ENCODE peak calls at places on chromosomes 16 and 17, in six cellular contexts. One of them, this sample, is unnamed.

GRCh38 chr16:67673712-67674580 is 7.3 kb downstream of the C16orf86 start:
- DNase-seq in heart right ventricle: peak; percentile 76
- DNase-seq in activated T-helper 9 cell treated with anti-CD3 and anti-CD28 coated beads, Interleukin-2, amount 50 U/mL, for 16 hours: no peak
- DNase-seq in islet precursor cell: peak; percentile 51
- DNase-seq in cardiac fibroblast: peak; percentile 88
- DNase-seq in iPS-NIHi11: no peak
- DNase-seq in this sample: no peak

GRCh38 chr17:67246398-67246647 is 1.3 kb upstream of the HELZ start:
- DNase-seq in heart right ventricle: no peak
- DNase-seq in activated T-helper 9 cell treated with anti-CD3 and anti-CD28 coated beads, Interleukin-2, amount 50 U/mL, for 16 hours: no peak
- DNase-seq in islet precursor cell: no peak
- DNase-seq in cardiac fibroblast: no peak
- DNase-seq in iPS-NIHi11: no peak
- DNase-seq in this sample: no peak

GRCh38 chr17:50953831-50954601 is 87.9 kb upstream of the TOB1 start:
- DNase-seq in heart right ventricle: peak; percentile 51
- DNase-seq in activated T-helper 9 cell treated with anti-CD3 and anti-CD28 coated beads, Interleukin-2, amount 50 U/mL, for 16 hours: no peak
- DNase-seq in islet precursor cell: peak; percentile 98
- DNase-seq in cardiac fibroblast: peak; percentile 72
- DNase-seq in iPS-NIHi11: peak; percentile 64
- DNase-seq in this sample: peak; percentile 53

GRCh38 chr16:20329392-20330138 is 2.3 kb upstream of the GP2 start:
- DNase-seq in heart right ventricle: no peak
- DNase-seq in activated T-helper 9 cell treated with anti-CD3 and anti-CD28 coated beads, Interleukin-2, amount 50 U/mL, for 16 hours: no peak
- DNase-seq in islet precursor cell: no peak
- DNase-seq in cardiac fibroblast: no peak
- DNase-seq in iPS-NIHi11: no peak
- DNase-seq in this sample: no peak

GRCh38 chr16:82814059-82814458 is 187.3 kb downstream of the CDH13 start:
- DNase-seq in heart right ventricle: no peak
- DNase-seq in activated T-helper 9 cell treated with anti-CD3 and anti-CD28 coated beads, Interleukin-2, amount 50 U/mL, for 16 hours: no peak
- DNase-seq in islet precursor cell: no peak
- DNase-seq in cardiac fibroblast: no peak
- DNase-seq in iPS-NIHi11: no peak
- DNase-seq in this sample: no peak

GRCh38 chr16:117381-118365 is 20.8 kb downstream of the NPRL3 start:
- DNase-seq in heart right ventricle: peak; percentile 48
- DNase-seq in activated T-helper 9 cell treated with anti-CD3 and anti-CD28 coated beads, Interleukin-2, amount 50 U/mL, for 16 hours: peak; percentile 34
- DNase-seq in islet precursor cell: peak; percentile 75
- DNase-seq in cardiac fibroblast: peak; percentile 54
- DNase-seq in iPS-NIHi11: peak; percentile 91
- DNase-seq in this sample: peak; percentile 85

GRCh38 chr17:39763046-39763800 is 25.5 kb downstream of the GRB7 start:
- DNase-seq in heart right ventricle: no peak
- DNase-seq in activated T-helper 9 cell treated with anti-CD3 and anti-CD28 coated beads, Interleukin-2, amount 50 U/mL, for 16 hours: no peak
- DNase-seq in islet precursor cell: peak; percentile 6
- DNase-seq in cardiac fibroblast: peak; percentile 59
- DNase-seq in iPS-NIHi11: no peak
- DNase-seq in this sample: no peak

GRCh38 chr16:87335306-87335967 is 18.2 kb upstream of the C16orf95 start:
- DNase-seq in heart right ventricle: no peak
- DNase-seq in activated T-helper 9 cell treated with anti-CD3 and anti-CD28 coated beads, Interleukin-2, amount 50 U/mL, for 16 hours: no peak
- DNase-seq in islet precursor cell: no peak
- DNase-seq in cardiac fibroblast: no peak
- DNase-seq in iPS-NIHi11: no peak
- DNase-seq in this sample: no peak

GRCh38 chr16:27236635-27237228 is 31.8 kb downstream of the NSMCE1 start:
- DNase-seq in heart right ventricle: no peak
- DNase-seq in activated T-helper 9 cell treated with anti-CD3 and anti-CD28 coated beads, Interleukin-2, amount 50 U/mL, for 16 hours: no peak
- DNase-seq in islet precursor cell: no peak
- DNase-seq in cardiac fibroblast: no peak
- DNase-seq in iPS-NIHi11: no peak
- DNase-seq in this sample: no peak

GRCh38 chr16:68375801-68376536 is 65.2 kb downstream of the PRMT7 start:
- DNase-seq in heart right ventricle: no peak
- DNase-seq in activated T-helper 9 cell treated with anti-CD3 and anti-CD28 coated beads, Interleukin-2, amount 50 U/mL, for 16 hours: no peak
- DNase-seq in islet precursor cell: no peak
- DNase-seq in cardiac fibroblast: no peak
- DNase-seq in iPS-NIHi11: no peak
- DNase-seq in this sample: no peak

GRCh38 chr16:54208262-54208661 is 78.3 kb downstream of the IRX3 start:
- DNase-seq in heart right ventricle: no peak
- DNase-seq in activated T-helper 9 cell treated with anti-CD3 and anti-CD28 coated beads, Interleukin-2, amount 50 U/mL, for 16 hours: no peak
- DNase-seq in islet precursor cell: no peak
- DNase-seq in cardiac fibroblast: peak; percentile 66
- DNase-seq in iPS-NIHi11: no peak
- DNase-seq in this sample: no peak

GRCh38 chr17:59366040-59366757 is 34.7 kb downstream of the YPEL2 start:
- DNase-seq in heart right ventricle: no peak
- DNase-seq in activated T-helper 9 cell treated with anti-CD3 and anti-CD28 coated beads, Interleukin-2, amount 50 U/mL, for 16 hours: no peak
- DNase-seq in islet precursor cell: peak; percentile 99
- DNase-seq in cardiac fibroblast: peak; percentile 18
- DNase-seq in iPS-NIHi11: peak; percentile 91
- DNase-seq in this sample: no peak

GRCh38 chr17:73091770-73092517 is 544 bp downstream of the SLC39A11 start:
- DNase-seq in heart right ventricle: peak; percentile 23
- DNase-seq in activated T-helper 9 cell treated with anti-CD3 and anti-CD28 coated beads, Interleukin-2, amount 50 U/mL, for 16 hours: peak; percentile 0
- DNase-seq in islet precursor cell: peak; percentile 77
- DNase-seq in cardiac fibroblast: peak; percentile 26
- DNase-seq in iPS-NIHi11: peak; percentile 83
- DNase-seq in this sample: no peak

GRCh38 chr17:62321451-62321850 is 58.9 kb upstream of the EFCAB3 start:
- DNase-seq in heart right ventricle: no peak
- DNase-seq in activated T-helper 9 cell treated with anti-CD3 and anti-CD28 coated beads, Interleukin-2, amount 50 U/mL, for 16 hours: no peak
- DNase-seq in islet precursor cell: no peak
- DNase-seq in cardiac fibroblast: peak; percentile 38
- DNase-seq in iPS-NIHi11: no peak
- DNase-seq in this sample: no peak

GRCh38 chr17:49969134-49969759 is at the start of gene DLX4:
- DNase-seq in heart right ventricle: no peak
- DNase-seq in activated T-helper 9 cell treated with anti-CD3 and anti-CD28 coated beads, Interleukin-2, amount 50 U/mL, for 16 hours: no peak
- DNase-seq in islet precursor cell: no peak
- DNase-seq in cardiac fibroblast: no peak
- DNase-seq in iPS-NIHi11: peak; percentile 52
- DNase-seq in this sample: peak; percentile 64

GRCh38 chr17:17414316-17414937 is 62.4 kb upstream of the MED9 start:
- DNase-seq in heart right ventricle: no peak
- DNase-seq in activated T-helper 9 cell treated with anti-CD3 and anti-CD28 coated beads, Interleukin-2, amount 50 U/mL, for 16 hours: no peak
- DNase-seq in islet precursor cell: no peak
- DNase-seq in cardiac fibroblast: peak; percentile 83
- DNase-seq in iPS-NIHi11: no peak
- DNase-seq in this sample: no peak

GRCh38 chr17:81551458-81552243 is 502 bp downstream of the FAAP100 start:
- DNase-seq in heart right ventricle: peak; percentile 27
- DNase-seq in activated T-helper 9 cell treated with anti-CD3 and anti-CD28 coated beads, Interleukin-2, amount 50 U/mL, for 16 hours: peak; percentile 16
- DNase-seq in islet precursor cell: no peak
- DNase-seq in cardiac fibroblast: no peak
- DNase-seq in iPS-NIHi11: peak; percentile 71
- DNase-seq in this sample: no peak

GRCh38 chr16:78624349-78624748 is 524.9 kb downstream of the WWOX start:
- DNase-seq in heart right ventricle: no peak
- DNase-seq in activated T-helper 9 cell treated with anti-CD3 and anti-CD28 coated beads, Interleukin-2, amount 50 U/mL, for 16 hours: no peak
- DNase-seq in islet precursor cell: no peak
- DNase-seq in cardiac fibroblast: no peak
- DNase-seq in iPS-NIHi11: no peak
- DNase-seq in this sample: no peak

GRCh38 chr16:49832177-49832576 is 23.7 kb downstream of the ZNF423 start:
- DNase-seq in heart right ventricle: peak; percentile 33
- DNase-seq in activated T-helper 9 cell treated with anti-CD3 and anti-CD28 coated beads, Interleukin-2, amount 50 U/mL, for 16 hours: no peak
- DNase-seq in islet precursor cell: no peak
- DNase-seq in cardiac fibroblast: peak; percentile 27
- DNase-seq in iPS-NIHi11: no peak
- DNase-seq in this sample: no peak

GRCh38 chr17:2259769-2260536 is 43.6 kb downstream of the SMG6 start:
- DNase-seq in heart right ventricle: no peak
- DNase-seq in activated T-helper 9 cell treated with anti-CD3 and anti-CD28 coated beads, Interleukin-2, amount 50 U/mL, for 16 hours: peak; percentile 46
- DNase-seq in islet precursor cell: peak; percentile 59
- DNase-seq in cardiac fibroblast: no peak
- DNase-seq in iPS-NIHi11: no peak
- DNase-seq in this sample: peak; percentile 84

GRCh38 chr17:81508639-81509047 is 4.0 kb downstream of the ACTG1 start:
- DNase-seq in heart right ventricle: no peak
- DNase-seq in activated T-helper 9 cell treated with anti-CD3 and anti-CD28 coated beads, Interleukin-2, amount 50 U/mL, for 16 hours: no peak
- DNase-seq in islet precursor cell: peak; percentile 83
- DNase-seq in cardiac fibroblast: peak; percentile 76
- DNase-seq in iPS-NIHi11: no peak
- DNase-seq in this sample: no peak

GRCh38 chr17:73384926-73385325 is 73.1 kb upstream of the CDC42EP4 start:
- DNase-seq in heart right ventricle: no peak
- DNase-seq in activated T-helper 9 cell treated with anti-CD3 and anti-CD28 coated beads, Interleukin-2, amount 50 U/mL, for 16 hours: no peak
- DNase-seq in islet precursor cell: no peak
- DNase-seq in cardiac fibroblast: no peak
- DNase-seq in iPS-NIHi11: no peak
- DNase-seq in this sample: no peak

GRCh38 chr17:2050871-2051387 is 4.0 kb upstream of the HIC1 start:
- DNase-seq in heart right ventricle: no peak
- DNase-seq in activated T-helper 9 cell treated with anti-CD3 and anti-CD28 coated beads, Interleukin-2, amount 50 U/mL, for 16 hours: no peak
- DNase-seq in islet precursor cell: no peak
- DNase-seq in cardiac fibroblast: peak; percentile 65
- DNase-seq in iPS-NIHi11: no peak
- DNase-seq in this sample: peak; percentile 71